ENCODE peak calls at places on chromosomes 6 and 20, in four cellular contexts. B is K562, M is HepG2, L is GM12878. G is an unnamed sample.

GRCh38 chr6:17012421-17013225 is 89.2 kb upstream of the STMND1 start:
- DNase-seq in M (no peak), B (no peak), L (no peak), G (peak)

GRCh38 chr20:9829835-9830234 is 9.0 kb downstream of the PAK5 start:
- DNase-seq in L (no peak), M (no peak), B (no peak), G (no peak)

GRCh38 chr6:68718379-68719073 is 83.4 kb downstream of the ADGRB3 start:
- DNase-seq in B (no peak), L (no peak), M (no peak), G (no peak)

GRCh38 chr6:136166815-136167214 is 83.3 kb downstream of the MTFR2 start:
- DNase-seq in B (no peak), L (no peak), M (no peak), G (no peak)

GRCh38 chr6:11535801-11536230 is 1.7 kb upstream of the TMEM170B start:
- DNase-seq in M (peak), L (no peak), B (no peak), G (no peak)

GRCh38 chr6:54071941-54072340 is 39.3 kb upstream of the MLIP start:
- DNase-seq in M (no peak), B (no peak), L (no peak), G (no peak)

GRCh38 chr20:62409935-62410741 is 3.1 kb upstream of the CABLES2 start:
- DNase-seq in B (peak), L (no peak), M (peak), G (peak)

GRCh38 chr6:42704251-42704936 is 18.0 kb downstream of the PRPH2 start:
- DNase-seq in L (no peak), M (peak), B (no peak), G (peak)

GRCh38 chr6:150932976-150933375 is 67.5 kb downstream of the MTHFD1L start:
- DNase-seq in B (no peak), L (no peak), M (no peak), G (no peak)

GRCh38 chr6:34834789-34835518 is 43.1 kb downstream of the BLTP3A start:
- DNase-seq in M (no peak), B (no peak), L (no peak), G (no peak)

GRCh38 chr6:41984623-41985022 is 43.0 kb upstream of the CCND3 start:
- DNase-seq in L (no peak), B (no peak), M (no peak), G (no peak)

GRCh38 chr6:136136274-136136673 is 113.8 kb downstream of the MTFR2 start:
- DNase-seq in M (no peak), B (no peak), L (no peak), G (no peak)

GRCh38 chr6:101454106-101454676 is 60.7 kb downstream of the GRIK2 start:
- DNase-seq in L (no peak), M (no peak), B (no peak), G (peak)

GRCh38 chr6:77638129-77638830 is 14.6 kb upstream of the MEI4 start:
- DNase-seq in M (no peak), L (no peak), B (no peak), G (no peak)

GRCh38 chr6:124958759-124959354 is 3.4 kb upstream of the RNF217 start:
- DNase-seq in L (no peak), M (no peak), B (no peak), G (no peak)

GRCh38 chr20:3681931-3682820 is at the start of gene ADAM33:
- DNase-seq in B (peak), M (no peak), L (no peak), G (no peak)

GRCh38 chr20:215796-216195 is 11.3 kb upstream of the DEFB129 start:
- DNase-seq in L (no peak), B (no peak), M (no peak), G (no peak)

GRCh38 chr20:47358672-47359532 is 2.4 kb upstream of the ZMYND8 start:
- DNase-seq in L (no peak), B (peak), M (peak), G (no peak)

GRCh38 chr6:136571065-136571464 is 20.8 kb upstream of the MAP7 start:
- DNase-seq in B (no peak), L (no peak), M (no peak), G (no peak)

GRCh38 chr6:13573669-13574110 is 711 bp upstream of the SIRT5 start:
- DNase-seq in B (peak), M (peak), L (no peak), G (no peak)

GRCh38 chr20:34884260-34884659 is 7.8 kb downstream of the ACSS2 start:
- DNase-seq in L (no peak), M (no peak), B (no peak), G (no peak)

GRCh38 chr6:40894962-40895799 is 143.8 kb downstream of the UNC5CL start:
- DNase-seq in L (no peak), M (peak), B (peak), G (peak)

GRCh38 chr20:49846206-49846807 is 33.7 kb downstream of the SLC9A8 start:
- DNase-seq in B (peak), M (peak), L (no peak), G (peak)

GRCh38 chr20:50885068-50885467 is 46.2 kb downstream of the ADNP start:
- DNase-seq in L (no peak), B (no peak), M (no peak), G (no peak)

GRCh38 chr20:4853004-4853403 is 131.3 kb downstream of the PRND start:
- DNase-seq in L (no peak), B (no peak), M (no peak), G (no peak)

GRCh38 chr20:62489186-62489939 is 13.6 kb upstream of the GATA5 start:
- DNase-seq in M (no peak), L (no peak), B (peak), G (no peak)

GRCh38 chr6:37561361-37561760 is 61.7 kb upstream of the CCDC167 start:
- DNase-seq in M (no peak), B (no peak), L (no peak), G (no peak)

GRCh38 chr6:7129360-7129759 is 21.6 kb downstream of the RREB1 start:
- DNase-seq in M (no peak), L (no peak), B (no peak), G (no peak)

GRCh38 chr6:158387578-158387977 is 75.3 kb downstream of the TULP4 start:
- DNase-seq in L (no peak), B (no peak), M (no peak), G (no peak)

DNA sequence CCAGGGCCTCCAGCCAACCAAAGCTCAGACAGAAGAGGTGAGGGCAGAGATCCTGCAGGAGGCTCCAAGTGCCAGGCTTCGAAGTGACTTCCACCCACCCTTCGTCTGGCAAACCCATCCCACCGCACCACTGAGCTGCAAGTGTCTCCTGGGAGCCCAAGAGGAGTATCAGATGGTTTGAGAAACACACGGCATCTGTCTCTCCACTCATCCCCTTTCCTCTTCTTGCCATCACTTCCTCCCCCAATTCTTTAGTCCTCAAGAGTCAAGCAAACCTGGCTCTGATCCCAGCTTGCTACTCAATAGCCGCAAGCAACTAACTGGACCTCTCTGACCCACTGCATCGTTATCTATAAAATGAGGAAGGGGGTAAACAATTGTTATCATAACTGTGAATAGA is 142.1 kb downstream of the BMP7 start:
- DNase-seq in M (no peak), B (no peak), L (no peak), G (no peak)
- TF ChIP-seq FOXM1 in M (no peak), B (no peak), L (no peak), G (no peak)

GRCh38 chr6:89986650-89987074 is 92.4 kb downstream of the GJA10 start:
- DNase-seq in M (no peak), L (no peak), B (no peak), G (no peak)
- TF ChIP-seq FOXK2 in M (no peak), L (no peak), B (no peak), G (no peak)

DNA sequence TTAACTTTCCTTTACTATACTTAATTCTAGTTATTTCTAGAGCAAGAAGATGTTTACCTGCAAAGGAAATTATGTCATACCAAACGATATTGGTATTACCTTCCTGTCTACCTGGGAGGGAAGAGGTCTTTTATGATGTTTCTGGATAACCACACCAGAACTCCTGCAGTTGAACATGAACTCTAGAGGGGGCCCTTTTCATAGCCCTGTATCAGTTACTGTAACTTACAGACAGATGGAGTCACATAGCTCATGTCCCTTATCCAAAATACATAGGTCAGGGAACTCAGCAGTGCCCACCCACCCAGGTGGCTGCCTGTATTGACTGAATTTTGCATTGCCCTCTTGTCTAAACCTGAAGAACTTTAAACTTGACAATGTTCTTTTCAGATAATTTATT is 35.1 kb upstream of the MYL9 start:
- DNase-seq in L (no peak), B (peak), M (peak), G (peak)
- TF ChIP-seq FOXM1 in L (no peak), B (no peak), M (no peak), G (no peak)

DNA sequence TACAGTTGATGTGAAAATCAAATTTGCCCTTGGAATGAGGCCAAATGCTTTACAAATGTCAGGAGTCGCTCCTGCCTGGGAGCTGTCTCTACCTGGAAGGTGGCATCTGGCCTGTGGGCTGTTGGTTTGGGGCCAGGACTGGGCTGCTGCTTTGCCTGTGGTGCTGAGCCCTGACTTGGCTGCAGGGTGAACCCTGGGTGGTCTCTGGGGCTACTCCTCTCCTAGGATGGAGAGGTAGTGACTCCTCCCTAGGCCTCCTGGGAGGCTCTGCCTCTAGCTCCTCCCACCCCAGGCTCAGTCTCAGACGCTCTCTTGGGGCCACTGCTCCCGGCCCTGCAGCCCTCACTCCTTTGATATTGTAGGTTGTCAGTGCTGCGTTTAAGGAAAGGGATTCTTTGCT is 47.5 kb downstream of the EFCAB8 start:
- DNase-seq in B (no peak), M (no peak), L (no peak), G (no peak)
- TF ChIP-seq FOXK2 in B (no peak), M (no peak), L (no peak), G (no peak)

GRCh38 chr20:63693975-63694595 is 2.4 kb upstream of the TNFRSF6B start:
- DNase-seq in L (no peak), M (no peak), B (no peak), G (no peak)
- TF ChIP-seq FOXM1 in L (no peak), M (no peak), B (no peak), G (no peak)

G was measured in HEK293T.